ENCODE peak calls at places on chromosome 3, in eight cellular contexts. W is heart left ventricle, H is ovary, X is testis, K is right lobe of liver, Z is uterus, F is stomach, Y is transverse colon. M is an unnamed sample.

GRCh38 chr3:141051641-141052569 is 758 bp downstream of the SPSB4 start:
- DNase-seq in F (no peak), K (no peak), Z (no peak), Y (no peak), X (no peak), H (no peak), W (peak; percentile 25), M (no peak)

GRCh38 chr3:177351757-177352158 is 154.5 kb upstream of the TBL1XR1 start:
- DNase-seq in F (no peak), Y (peak; percentile 39), K (no peak), X (no peak), W (no peak), Z (no peak), H (no peak), M (no peak)

GRCh38 chr3:131110087-131110486 is 83.4 kb downstream of the NEK11 start:
- DNase-seq in Z (no peak), W (no peak), H (no peak), K (no peak), F (no peak), X (no peak), Y (no peak), M (no peak)

GRCh38 chr3:112119686-112120484 is 13.2 kb downstream of the GCSAM start:
- DNase-seq in Z (no peak), Y (no peak), W (no peak), F (no peak), K (no peak), X (peak; percentile 19), H (no peak), M (no peak)

GRCh38 chr3:156812521-156813335 is 13.4 kb upstream of the LEKR1 start:
- DNase-seq in F (no peak), X (no peak), Z (no peak), H (no peak), Y (no peak), W (no peak), K (peak; percentile 60), M (peak; percentile 82)

GRCh38 chr3:31890742-31891469 is 90.2 kb downstream of the OSBPL10 start:
- DNase-seq in F (no peak), Z (no peak), H (no peak), K (no peak), W (no peak), X (no peak), Y (no peak), M (no peak)

GRCh38 chr3:154430014-154430413 is at the start of gene GPR149:
- DNase-seq in K (no peak), X (peak; percentile 20), F (no peak), Z (no peak), H (no peak), W (no peak), Y (no peak), M (no peak)

GRCh38 chr3:30535515-30535914 is 70.9 kb upstream of the TGFBR2 start:
- DNase-seq in X (no peak), Z (no peak), K (no peak), F (no peak), H (no peak), W (no peak), Y (no peak), M (no peak)

GRCh38 chr3:131619821-131620220 is 117.0 kb upstream of the MRPL3 start:
- DNase-seq in K (no peak), F (no peak), H (no peak), Y (no peak), W (no peak), Z (no peak), X (no peak), M (no peak)

GRCh38 chr3:60810876-60811275 is 440.4 kb downstream of the FHIT start:
- DNase-seq in Z (no peak), H (no peak), W (no peak), X (no peak), F (no peak), Y (no peak), K (no peak), M (no peak)

GRCh38 chr3:27108322-27108721 is 260.9 kb downstream of the NEK10 start:
- DNase-seq in X (no peak), Y (no peak), K (no peak), Z (no peak), H (no peak), F (no peak), W (no peak), M (no peak)

GRCh38 chr3:124882749-124883148 is 4.4 kb downstream of the ITGB5 start:
- DNase-seq in Z (no peak), W (no peak), H (no peak), X (no peak), Y (no peak), K (no peak), F (no peak), M (no peak)

GRCh38 chr3:136249091-136249490 is 1.0 kb upstream of the PCCB start:
- DNase-seq in Z (no peak), W (no peak), H (no peak), X (no peak), Y (no peak), K (no peak), F (no peak), M (peak; percentile 32)

GRCh38 chr3:60573494-60573893 is 677.8 kb downstream of the FHIT start:
- DNase-seq in Z (no peak), H (no peak), K (no peak), X (no peak), Y (no peak), W (no peak), F (no peak), M (no peak)

GRCh38 chr3:161890147-161890625 is 393.6 kb downstream of the OTOL1 start:
- DNase-seq in K (no peak), Z (no peak), Y (peak; percentile 16), W (no peak), H (no peak), X (no peak), F (peak; percentile 72), M (no peak)

GRCh38 chr3:69305011-69305410 is 80.9 kb downstream of the FRMD4B start:
- DNase-seq in K (no peak), W (no peak), Y (no peak), H (no peak), Z (no peak), F (no peak), X (no peak), M (no peak)

GRCh38 chr3:106245400-106245799 is 376.6 kb upstream of the CBLB start:
- DNase-seq in F (no peak), X (no peak), W (no peak), Y (no peak), K (no peak), H (no peak), Z (no peak), M (no peak)

GRCh38 chr3:111850481-111850880 is 8.6 kb upstream of the PHLDB2 start:
- DNase-seq in W (no peak), H (no peak), K (no peak), X (no peak), Y (no peak), Z (no peak), F (no peak), M (no peak)

GRCh38 chr3:124221286-124221821 is 229.4 kb upstream of the ROPN1 start:
- DNase-seq in Y (no peak), H (no peak), X (no peak), K (no peak), Z (no peak), W (no peak), F (no peak), M (no peak)

GRCh38 chr3:177431525-177432255 is 234.4 kb upstream of the TBL1XR1 start:
- DNase-seq in X (no peak), Y (no peak), W (no peak), H (no peak), F (no peak), K (no peak), Z (no peak), M (no peak)

GRCh38 chr3:156024904-156025303 is 95.5 kb upstream of the KCNAB1 start:
- DNase-seq in W (no peak), H (no peak), Z (no peak), X (no peak), Y (no peak), K (no peak), F (no peak), M (no peak)

GRCh38 chr3:99907959-99908544 is 90.4 kb downstream of the CMSS1 start:
- DNase-seq in K (no peak), Z (no peak), W (no peak), Y (no peak), H (no peak), F (no peak), X (no peak), M (no peak)

DNA sequence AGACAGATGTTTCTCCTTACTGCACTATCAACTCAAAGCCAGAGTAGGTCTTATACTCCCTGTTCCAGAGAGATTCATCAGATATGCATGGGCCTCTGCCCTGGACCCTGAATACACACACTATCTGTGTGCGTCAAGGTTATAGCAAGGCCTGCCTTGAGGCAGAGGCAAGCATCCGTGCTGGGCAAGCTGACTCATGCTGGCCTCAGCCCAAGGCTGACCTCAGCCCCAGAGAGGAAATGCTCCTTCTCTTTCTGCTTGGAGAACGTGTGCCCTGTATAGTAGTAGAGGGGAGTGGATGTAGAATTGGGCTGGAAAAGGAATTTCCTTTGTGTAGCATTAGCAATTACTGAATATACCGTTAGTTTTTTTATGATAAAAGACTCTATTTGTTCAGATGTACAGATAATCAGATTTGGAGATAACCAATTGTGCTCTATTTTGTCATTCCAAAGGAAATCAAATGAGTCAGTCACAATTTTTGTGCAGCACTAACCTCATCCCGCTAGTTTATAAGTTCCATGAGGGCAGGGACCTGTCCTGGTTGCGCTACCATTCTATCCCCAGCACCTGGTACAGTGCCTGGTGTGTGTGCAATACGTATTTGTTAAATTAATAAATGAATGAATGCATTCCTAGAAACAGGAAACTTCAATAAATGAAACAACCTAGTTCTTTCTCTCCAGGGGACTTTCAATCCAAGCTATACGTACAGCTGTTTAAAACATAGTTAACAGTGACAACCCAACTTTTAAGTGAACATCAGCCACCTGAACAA is 13.3 kb upstream of the PAQR9 start:
- DNase-seq in Y (peak; percentile 26), H (peak; percentile 82), F (peak; percentile 72), W (peak; percentile 84), K (peak; percentile 58), Z (peak; percentile 42), X (peak; percentile 88), M (peak; percentile 76)
- TF ChIP-seq POLR2A in Y (no peak), H (no peak), F (no peak), W (no peak), K (no peak), Z (no peak), X (no peak), M (no peak)

DNA sequence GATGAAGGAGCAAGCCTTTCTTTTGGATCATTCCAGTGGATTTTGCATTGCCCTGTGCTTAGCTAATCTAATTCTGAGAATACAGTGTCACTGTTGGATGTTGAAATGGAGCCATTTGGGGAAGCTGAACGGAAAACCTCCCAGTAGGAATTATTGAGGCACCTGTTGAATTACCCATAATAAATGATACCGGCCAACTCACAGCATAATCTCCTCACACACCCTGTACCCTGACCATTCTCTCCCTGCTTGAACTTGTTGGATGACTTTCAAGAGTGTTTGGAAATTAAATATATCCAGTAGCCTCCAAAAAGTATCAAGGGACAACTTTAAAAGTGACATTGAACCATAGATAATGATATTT is 171.4 kb upstream of the HES1 start:
- DNase-seq in X (no peak), W (no peak), K (no peak), F (no peak), Y (no peak), H (no peak), Z (no peak), M (no peak)
- H3K4me1 ChIP-seq in X (no peaks in the 10 kb centered on the region), W (peaks cover 12% of the 10 kb centered on the region), K (no peaks in the 10 kb centered on the region), F (no peaks in the 10 kb centered on the region), Y (peaks cover 4% of the 10 kb centered on the region), H (no peaks in the 10 kb centered on the region), Z (no peaks in the 10 kb centered on the region), M (no peaks in the 10 kb centered on the region)

GRCh38 chr3:38649500-38650247 is at the start of gene SCN5A:
- DNase-seq in Y (peak; percentile 50), F (peak; percentile 50), Z (no peak), W (peak; percentile 57), H (peak; percentile 68), X (peak; percentile 43), K (no peak), M (no peak)
- TF ChIP-seq POLR2A in Y (no peak), F (no peak), Z (peak; percentile 17), W (peak; percentile 83), H (no peak), X (no peak), K (no peak), M (no peak)

GRCh38 chr3:24294150-24294549 is 200.5 kb downstream of the THRB start:
- DNase-seq in W (no peak), Y (no peak), H (no peak), F (no peak), K (no peak), X (no peak), Z (no peak), M (no peak)
- H3K4me1 ChIP-seq in W (peaks cover 4% of the 10 kb centered on the region), Y (no peaks in the 10 kb centered on the region), H (no peaks in the 10 kb centered on the region), F (peaks cover under 1% of the 10 kb centered on the region), K (no peaks in the 10 kb centered on the region), X (no peaks in the 10 kb centered on the region), Z (peaks cover 4% of the 10 kb centered on the region), M (no peaks in the 10 kb centered on the region)